ENCODE peak calls at places on chromosome 10, in ten cellular contexts. One of them, this sample, is unnamed.

GRCh38 chr10:3354171-3354570 is 181.6 kb upstream of the PITRM1 start:
- DNase-seq in CD8-positive, alpha-beta T cell: no peak
- DNase-seq in AG04450: no peak
- DNase-seq in left ventricle myocardium inferior: no peak
- DNase-seq in retinal pigment epithelial cell: no peak
- DNase-seq in choroid plexus epithelial cell: no peak
- DNase-seq in mammary epithelial cell: no peak
- DNase-seq in kidney epithelial cell: no peak
- DNase-seq in stomach: no peak
- DNase-seq in adrenal gland: no peak
- DNase-seq in this sample: no peak

GRCh38 chr10:24344279-24344678 is 135.3 kb downstream of the KIAA1217 start:
- DNase-seq in left ventricle myocardium inferior: no peak
- DNase-seq in AG04450: peak; percentile 91
- DNase-seq in adrenal gland: no peak
- DNase-seq in retinal pigment epithelial cell: peak; percentile 94
- DNase-seq in CD8-positive, alpha-beta T cell: no peak
- DNase-seq in choroid plexus epithelial cell: peak; percentile 99
- DNase-seq in kidney epithelial cell: peak; percentile 91
- DNase-seq in mammary epithelial cell: peak; percentile 93
- DNase-seq in stomach: no peak
- DNase-seq in this sample: peak; percentile 55

GRCh38 chr10:73873163-73873842 is 1.1 kb downstream of the CAMK2G start:
- DNase-seq in CD8-positive, alpha-beta T cell: no peak
- DNase-seq in stomach: no peak
- DNase-seq in retinal pigment epithelial cell: no peak
- DNase-seq in AG04450: no peak
- DNase-seq in choroid plexus epithelial cell: no peak
- DNase-seq in mammary epithelial cell: no peak
- DNase-seq in adrenal gland: no peak
- DNase-seq in kidney epithelial cell: no peak
- DNase-seq in left ventricle myocardium inferior: no peak
- DNase-seq in this sample: no peak

GRCh38 chr10:72690071-72690755 is 1.7 kb upstream of the MCU start:
- DNase-seq in AG04450: no peak
- DNase-seq in stomach: no peak
- DNase-seq in retinal pigment epithelial cell: no peak
- DNase-seq in choroid plexus epithelial cell: no peak
- DNase-seq in left ventricle myocardium inferior: no peak
- DNase-seq in mammary epithelial cell: no peak
- DNase-seq in adrenal gland: no peak
- DNase-seq in CD8-positive, alpha-beta T cell: no peak
- DNase-seq in kidney epithelial cell: no peak
- DNase-seq in this sample: no peak

GRCh38 chr10:80464557-80465466 is 10.7 kb downstream of the TSPAN14 start:
- DNase-seq in stomach: peak; percentile 47
- DNase-seq in kidney epithelial cell: no peak
- DNase-seq in AG04450: no peak
- DNase-seq in mammary epithelial cell: no peak
- DNase-seq in adrenal gland: no peak
- DNase-seq in CD8-positive, alpha-beta T cell: no peak
- DNase-seq in choroid plexus epithelial cell: no peak
- DNase-seq in retinal pigment epithelial cell: no peak
- DNase-seq in left ventricle myocardium inferior: no peak
- DNase-seq in this sample: no peak

GRCh38 chr10:113493943-113494342 is 58.9 kb upstream of the HABP2 start:
- DNase-seq in AG04450: no peak
- DNase-seq in left ventricle myocardium inferior: no peak
- DNase-seq in choroid plexus epithelial cell: no peak
- DNase-seq in CD8-positive, alpha-beta T cell: no peak
- DNase-seq in retinal pigment epithelial cell: no peak
- DNase-seq in stomach: no peak
- DNase-seq in mammary epithelial cell: peak; percentile 51
- DNase-seq in kidney epithelial cell: no peak
- DNase-seq in adrenal gland: no peak
- DNase-seq in this sample: no peak

GRCh38 chr10:17576768-17577167 is 40.4 kb downstream of the HACD1 start:
- DNase-seq in adrenal gland: no peak
- DNase-seq in CD8-positive, alpha-beta T cell: no peak
- DNase-seq in left ventricle myocardium inferior: no peak
- DNase-seq in stomach: no peak
- DNase-seq in AG04450: no peak
- DNase-seq in kidney epithelial cell: no peak
- DNase-seq in choroid plexus epithelial cell: no peak
- DNase-seq in retinal pigment epithelial cell: no peak
- DNase-seq in mammary epithelial cell: no peak
- DNase-seq in this sample: no peak

GRCh38 chr10:50063100-50063499 is 4.7 kb upstream of the WASHC2A start:
- DNase-seq in kidney epithelial cell: no peak
- DNase-seq in CD8-positive, alpha-beta T cell: no peak
- DNase-seq in stomach: no peak
- DNase-seq in choroid plexus epithelial cell: no peak
- DNase-seq in retinal pigment epithelial cell: no peak
- DNase-seq in left ventricle myocardium inferior: no peak
- DNase-seq in adrenal gland: no peak
- DNase-seq in mammary epithelial cell: no peak
- DNase-seq in AG04450: no peak
- DNase-seq in this sample: no peak

GRCh38 chr10:112744525-112744924 is 205.5 kb upstream of the TCF7L2 start:
- DNase-seq in kidney epithelial cell: no peak
- DNase-seq in stomach: no peak
- DNase-seq in AG04450: no peak
- DNase-seq in choroid plexus epithelial cell: no peak
- DNase-seq in CD8-positive, alpha-beta T cell: no peak
- DNase-seq in mammary epithelial cell: no peak
- DNase-seq in left ventricle myocardium inferior: no peak
- DNase-seq in adrenal gland: no peak
- DNase-seq in retinal pigment epithelial cell: no peak
- DNase-seq in this sample: no peak

GRCh38 chr10:23479798-23480473 is 41.1 kb downstream of the OTUD1 start:
- DNase-seq in choroid plexus epithelial cell: no peak
- DNase-seq in left ventricle myocardium inferior: no peak
- DNase-seq in retinal pigment epithelial cell: no peak
- DNase-seq in adrenal gland: no peak
- DNase-seq in CD8-positive, alpha-beta T cell: no peak
- DNase-seq in stomach: no peak
- DNase-seq in kidney epithelial cell: no peak
- DNase-seq in AG04450: no peak
- DNase-seq in mammary epithelial cell: no peak
- DNase-seq in this sample: peak; percentile 6

GRCh38 chr10:44853796-44854195 is 57.3 kb upstream of the TMEM72 start:
- DNase-seq in kidney epithelial cell: no peak
- DNase-seq in stomach: no peak
- DNase-seq in adrenal gland: no peak
- DNase-seq in left ventricle myocardium inferior: no peak
- DNase-seq in mammary epithelial cell: no peak
- DNase-seq in CD8-positive, alpha-beta T cell: no peak
- DNase-seq in AG04450: no peak
- DNase-seq in retinal pigment epithelial cell: no peak
- DNase-seq in choroid plexus epithelial cell: no peak
- DNase-seq in this sample: no peak

GRCh38 chr10:44854693-44855350 is 56.3 kb upstream of the TMEM72 start:
- DNase-seq in AG04450: no peak
- DNase-seq in stomach: no peak
- DNase-seq in adrenal gland: no peak
- DNase-seq in mammary epithelial cell: no peak
- DNase-seq in retinal pigment epithelial cell: no peak
- DNase-seq in choroid plexus epithelial cell: no peak
- DNase-seq in left ventricle myocardium inferior: no peak
- DNase-seq in CD8-positive, alpha-beta T cell: no peak
- DNase-seq in kidney epithelial cell: no peak
- DNase-seq in this sample: no peak

GRCh38 chr10:44851881-44852280 is 59.3 kb upstream of the TMEM72 start:
- DNase-seq in AG04450: no peak
- DNase-seq in choroid plexus epithelial cell: no peak
- DNase-seq in kidney epithelial cell: no peak
- DNase-seq in left ventricle myocardium inferior: no peak
- DNase-seq in stomach: no peak
- DNase-seq in CD8-positive, alpha-beta T cell: no peak
- DNase-seq in adrenal gland: no peak
- DNase-seq in mammary epithelial cell: no peak
- DNase-seq in retinal pigment epithelial cell: no peak
- DNase-seq in this sample: no peak

GRCh38 chr10:44851413-44851812 is 59.7 kb upstream of the TMEM72 start:
- DNase-seq in retinal pigment epithelial cell: no peak
- DNase-seq in adrenal gland: no peak
- DNase-seq in stomach: no peak
- DNase-seq in choroid plexus epithelial cell: no peak
- DNase-seq in AG04450: no peak
- DNase-seq in kidney epithelial cell: no peak
- DNase-seq in CD8-positive, alpha-beta T cell: no peak
- DNase-seq in mammary epithelial cell: no peak
- DNase-seq in left ventricle myocardium inferior: no peak
- DNase-seq in this sample: no peak

DNA sequence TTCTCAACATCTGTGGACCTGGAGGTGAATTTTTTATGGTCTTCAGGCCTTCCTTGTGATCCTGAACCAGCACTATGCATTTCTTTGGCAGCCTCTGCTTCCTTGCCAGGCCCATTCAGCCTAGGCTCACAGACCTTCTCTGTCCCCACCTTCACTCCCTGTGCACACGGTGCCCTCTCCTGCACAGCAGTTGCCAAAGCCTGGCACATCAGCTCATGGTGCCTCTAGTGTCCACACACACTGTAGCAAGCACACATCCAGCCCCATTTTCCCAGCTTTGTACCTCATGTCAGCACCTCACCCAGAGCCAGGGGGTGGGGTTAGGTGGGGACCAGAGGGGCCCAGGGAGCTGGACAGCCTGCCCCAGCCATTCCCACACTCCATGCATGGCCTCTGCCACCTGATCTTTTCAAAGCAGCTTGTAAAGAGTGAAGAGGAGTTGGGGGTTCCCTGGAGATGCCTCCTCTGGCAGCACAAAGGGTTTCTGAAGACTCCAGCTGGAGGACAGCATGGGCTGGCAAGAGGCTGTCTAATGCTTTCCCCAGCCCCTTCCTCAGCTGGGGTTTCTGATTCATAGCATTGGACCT is 57.9 kb upstream of the TMEM72 start:
- DNase-seq in retinal pigment epithelial cell: no peak
- DNase-seq in mammary epithelial cell: no peak
- DNase-seq in AG04450: no peak
- DNase-seq in left ventricle myocardium inferior: no peak
- DNase-seq in CD8-positive, alpha-beta T cell: no peak
- DNase-seq in kidney epithelial cell: no peak
- DNase-seq in adrenal gland: peak; percentile 41
- DNase-seq in stomach: no peak
- DNase-seq in choroid plexus epithelial cell: peak; percentile 65
- DNase-seq in this sample: no peak
- TF ChIP-seq CTCF in retinal pigment epithelial cell: peak; percentile 60
- TF ChIP-seq CTCF in mammary epithelial cell: peak; percentile 50
- TF ChIP-seq CTCF in AG04450: peak; percentile 40
- TF ChIP-seq CTCF in left ventricle myocardium inferior: peak; percentile 35
- TF ChIP-seq CTCF in CD8-positive, alpha-beta T cell: no peak
- TF ChIP-seq CTCF in kidney epithelial cell: peak; percentile 53
- TF ChIP-seq CTCF in adrenal gland: peak; percentile 37
- TF ChIP-seq CTCF in stomach: no peak
- TF ChIP-seq CTCF in choroid plexus epithelial cell: peak; percentile 66
- TF ChIP-seq CTCF in this sample: peak; percentile 61

DNA sequence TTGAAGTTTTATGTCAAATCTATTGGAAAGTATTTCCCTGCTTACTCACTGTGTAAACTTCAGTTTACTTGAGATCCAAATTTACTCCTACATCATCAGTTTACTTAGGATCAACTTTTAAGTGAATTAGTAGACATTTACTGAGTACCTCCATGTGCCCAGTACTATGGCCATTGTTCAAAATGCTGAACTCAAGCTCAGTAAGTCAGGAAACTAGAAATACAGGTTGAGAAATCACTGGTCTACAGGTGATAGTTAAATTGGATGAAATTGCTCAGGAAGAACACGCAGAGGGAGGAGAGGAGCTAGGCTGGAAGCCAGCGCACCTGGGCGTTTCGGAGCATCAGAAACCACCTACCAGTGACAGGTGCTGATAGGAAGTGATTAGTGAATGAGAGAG is 25.5 kb upstream of the EBLN1 start:
- DNase-seq in retinal pigment epithelial cell: no peak
- DNase-seq in left ventricle myocardium inferior: no peak
- DNase-seq in choroid plexus epithelial cell: no peak
- DNase-seq in kidney epithelial cell: no peak
- DNase-seq in AG04450: no peak
- DNase-seq in mammary epithelial cell: no peak
- DNase-seq in CD8-positive, alpha-beta T cell: no peak
- DNase-seq in stomach: no peak
- DNase-seq in adrenal gland: no peak
- DNase-seq in this sample: no peak
- H3K4me3 ChIP-seq in retinal pigment epithelial cell: no peak overlapping the region
- H3K4me3 ChIP-seq in left ventricle myocardium inferior: no peak overlapping the region
- H3K4me3 ChIP-seq in choroid plexus epithelial cell: no peak overlapping the region
- H3K4me3 ChIP-seq in kidney epithelial cell: no peak overlapping the region
- H3K4me3 ChIP-seq in AG04450: no peak overlapping the region
- H3K4me3 ChIP-seq in mammary epithelial cell: no peak overlapping the region
- H3K4me3 ChIP-seq in CD8-positive, alpha-beta T cell: no peak overlapping the region
- H3K4me3 ChIP-seq in stomach: no peak overlapping the region
- H3K4me3 ChIP-seq in adrenal gland: no peak overlapping the region
- H3K4me3 ChIP-seq in this sample: no peak overlapping the region

GRCh38 chr10:119340893-119341235 is 133.5 kb downstream of the GRK5 start:
- DNase-seq in CD8-positive, alpha-beta T cell: no peak
- DNase-seq in left ventricle myocardium inferior: no peak
- DNase-seq in adrenal gland: no peak
- DNase-seq in choroid plexus epithelial cell: no peak
- DNase-seq in AG04450: no peak
- DNase-seq in retinal pigment epithelial cell: no peak
- DNase-seq in stomach: no peak
- DNase-seq in mammary epithelial cell: no peak
- DNase-seq in kidney epithelial cell: no peak
- DNase-seq in this sample: no peak
- TF ChIP-seq CTCF in CD8-positive, alpha-beta T cell: no peak
- TF ChIP-seq CTCF in left ventricle myocardium inferior: no peak
- TF ChIP-seq CTCF in adrenal gland: no peak
- TF ChIP-seq CTCF in choroid plexus epithelial cell: no peak
- TF ChIP-seq CTCF in AG04450: no peak
- TF ChIP-seq CTCF in retinal pigment epithelial cell: no peak
- TF ChIP-seq CTCF in stomach: no peak
- TF ChIP-seq CTCF in mammary epithelial cell: no peak
- TF ChIP-seq CTCF in kidney epithelial cell: no peak
- TF ChIP-seq CTCF in this sample: no peak

DNA sequence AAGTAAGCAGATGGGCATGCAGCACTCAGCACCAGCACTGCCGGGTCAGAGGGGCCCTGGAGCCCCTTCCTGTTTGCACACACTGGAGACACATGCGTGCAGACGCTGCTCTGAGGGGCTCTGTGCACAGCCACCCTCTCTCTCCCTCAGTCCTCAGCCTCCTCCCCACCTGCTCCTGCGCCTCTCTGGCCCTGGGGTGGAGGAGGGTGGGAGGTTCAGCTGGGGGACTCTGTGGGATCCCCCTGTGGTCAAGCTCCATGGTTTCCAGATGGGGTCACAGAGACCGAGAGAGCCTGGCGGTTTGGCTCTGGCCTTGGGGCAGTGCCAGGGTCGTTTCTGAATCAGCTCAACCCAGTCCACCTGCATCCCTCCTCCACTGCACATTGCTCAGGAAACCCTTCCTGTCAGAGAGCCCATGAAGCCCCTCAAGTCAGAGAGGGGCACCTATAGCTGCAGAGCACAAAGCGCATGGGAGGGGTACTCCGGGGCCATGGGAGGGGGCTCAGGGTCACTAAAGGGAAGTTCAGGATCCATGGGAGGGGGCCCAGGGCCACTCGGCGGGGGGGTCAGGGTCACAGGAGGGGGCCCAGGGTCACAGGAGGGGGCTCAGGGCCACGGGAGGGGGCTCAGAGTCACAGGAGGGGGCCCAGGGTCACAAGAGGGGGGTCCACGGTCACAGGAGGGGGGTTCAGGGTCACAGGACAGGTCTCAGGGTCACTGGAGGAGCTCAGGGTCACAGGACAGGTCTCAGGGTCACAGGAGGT is 161.7 kb downstream of the ADARB2 start:
- DNase-seq in kidney epithelial cell: no peak
- DNase-seq in left ventricle myocardium inferior: no peak
- DNase-seq in CD8-positive, alpha-beta T cell: no peak
- DNase-seq in AG04450: no peak
- DNase-seq in retinal pigment epithelial cell: no peak
- DNase-seq in stomach: no peak
- DNase-seq in adrenal gland: no peak
- DNase-seq in choroid plexus epithelial cell: no peak
- DNase-seq in mammary epithelial cell: no peak
- DNase-seq in this sample: no peak
- H3K4me3 ChIP-seq in kidney epithelial cell: no peak overlapping the region
- H3K4me3 ChIP-seq in left ventricle myocardium inferior: no peak overlapping the region
- H3K4me3 ChIP-seq in CD8-positive, alpha-beta T cell: no peak overlapping the region
- H3K4me3 ChIP-seq in AG04450: no peak overlapping the region
- H3K4me3 ChIP-seq in retinal pigment epithelial cell: no peak overlapping the region
- H3K4me3 ChIP-seq in stomach: no peak overlapping the region
- H3K4me3 ChIP-seq in adrenal gland: no peak overlapping the region
- H3K4me3 ChIP-seq in choroid plexus epithelial cell: no peak overlapping the region
- H3K4me3 ChIP-seq in mammary epithelial cell: no peak overlapping the region
- H3K4me3 ChIP-seq in this sample: no peak overlapping the region

This sample was measured in epithelial cell of proximal tubule.